ENCODE peak calls at places on chromosomes 7 and 10, in seven cellular contexts. One of them, this sample, is unnamed.
A peak's percentile ranks its signal among the peaks of the same experiment; 100 is the strongest.

GRCh38 chr10:119742988-119743646 is 17.3 kb downstream of the INPP5F start:
- DNase-seq in iPS-NIHi11: peak; percentile 10
- DNase-seq in H54: no peak
- DNase-seq in germinal center: no peak
- DNase-seq in ecto neural progenitor cell: no peak
- DNase-seq in bronchial epithelial cell: no peak
- DNase-seq in B cell: no peak
- DNase-seq in this sample: no peak

GRCh38 chr7:92765725-92766124 is 70.6 kb downstream of the CDK6 start:
- DNase-seq in iPS-NIHi11: no peak
- DNase-seq in H54: no peak
- DNase-seq in germinal center: no peak
- DNase-seq in ecto neural progenitor cell: no peak
- DNase-seq in bronchial epithelial cell: peak; percentile 90
- DNase-seq in B cell: no peak
- DNase-seq in this sample: no peak

GRCh38 chr7:31794851-31795250 is 107.8 kb downstream of the PPP1R17 start:
- DNase-seq in iPS-NIHi11: no peak
- DNase-seq in H54: no peak
- DNase-seq in germinal center: no peak
- DNase-seq in ecto neural progenitor cell: no peak
- DNase-seq in bronchial epithelial cell: no peak
- DNase-seq in B cell: no peak
- DNase-seq in this sample: no peak

GRCh38 chr7:30616318-30616717 is 21.6 kb downstream of the GARS1 start:
- DNase-seq in iPS-NIHi11: no peak
- DNase-seq in H54: no peak
- DNase-seq in germinal center: no peak
- DNase-seq in ecto neural progenitor cell: no peak
- DNase-seq in bronchial epithelial cell: no peak
- DNase-seq in B cell: no peak
- DNase-seq in this sample: no peak

GRCh38 chr7:913736-914520 is 37.6 kb downstream of the GET4 start:
- DNase-seq in iPS-NIHi11: no peak
- DNase-seq in H54: no peak
- DNase-seq in germinal center: no peak
- DNase-seq in ecto neural progenitor cell: no peak
- DNase-seq in bronchial epithelial cell: peak; percentile 25
- DNase-seq in B cell: no peak
- DNase-seq in this sample: no peak

GRCh38 chr10:123911866-123912265 is 20.3 kb upstream of the CPXM2 start:
- DNase-seq in iPS-NIHi11: no peak
- DNase-seq in H54: no peak
- DNase-seq in germinal center: no peak
- DNase-seq in ecto neural progenitor cell: no peak
- DNase-seq in bronchial epithelial cell: no peak
- DNase-seq in B cell: no peak
- DNase-seq in this sample: no peak

GRCh38 chr7:70856889-70857511 is 274.9 kb upstream of the GALNT17 start:
- DNase-seq in iPS-NIHi11: peak; percentile 74
- DNase-seq in H54: peak; percentile 62
- DNase-seq in germinal center: peak; percentile 25
- DNase-seq in ecto neural progenitor cell: peak; percentile 93
- DNase-seq in bronchial epithelial cell: peak; percentile 41
- DNase-seq in B cell: peak; percentile 52
- DNase-seq in this sample: peak; percentile 19

GRCh38 chr10:69360485-69361302 is 56.0 kb downstream of the TACR2 start:
- DNase-seq in iPS-NIHi11: peak; percentile 46
- DNase-seq in H54: peak; percentile 87
- DNase-seq in germinal center: no peak
- DNase-seq in ecto neural progenitor cell: no peak
- DNase-seq in bronchial epithelial cell: peak; percentile 91
- DNase-seq in B cell: no peak
- DNase-seq in this sample: peak; percentile 19

GRCh38 chr7:74026406-74027123 is 1.4 kb upstream of the ELN start:
- DNase-seq in iPS-NIHi11: peak; percentile 88
- DNase-seq in H54: peak; percentile 77
- DNase-seq in germinal center: peak; percentile 76
- DNase-seq in ecto neural progenitor cell: peak; percentile 89
- DNase-seq in bronchial epithelial cell: peak; percentile 23
- DNase-seq in B cell: peak; percentile 68
- DNase-seq in this sample: no peak

GRCh38 chr7:47783456-47784240 is 164.6 kb downstream of the PKD1L1 start:
- DNase-seq in iPS-NIHi11: no peak
- DNase-seq in H54: no peak
- DNase-seq in germinal center: no peak
- DNase-seq in ecto neural progenitor cell: no peak
- DNase-seq in bronchial epithelial cell: peak; percentile 96
- DNase-seq in B cell: no peak
- DNase-seq in this sample: peak; percentile 92

GRCh38 chr7:29084832-29085231 is 61.5 kb downstream of the CPVL start:
- DNase-seq in iPS-NIHi11: no peak
- DNase-seq in H54: no peak
- DNase-seq in germinal center: no peak
- DNase-seq in ecto neural progenitor cell: no peak
- DNase-seq in bronchial epithelial cell: no peak
- DNase-seq in B cell: no peak
- DNase-seq in this sample: no peak